ENCODE peak calls at places on chromosome 7, in ten cellular contexts. O is foreskin keratinocyte; D is neural progenitor cell; N is lung; U is spleen; V is gastrocnemius medialis; I is HepG2; T is CD8-positive, alpha-beta T cell; R is psoas muscle; B is adrenal gland. Q is an unnamed sample.

GRCh38 chr7:81173766-81174281 is 255.0 kb upstream of the SEMA3C start:
- DNase-seq in O (no peak), D (peak; percentile 22), N (peak; percentile 29), U (no peak), V (no peak), I (no peak), T (no peak), R (no peak), B (no peak), Q (no peak)

GRCh38 chr7:51033722-51034530 is 251.2 kb upstream of the GRB10 start:
- DNase-seq in O (no peak), D (no peak), N (no peak), U (no peak), V (no peak), I (no peak), T (no peak), R (no peak), B (no peak), Q (no peak)

GRCh38 chr7:124155400-124156022 is 122.6 kb upstream of the TMEM229A start:
- DNase-seq in O (no peak), D (peak; percentile 36), N (no peak), U (no peak), V (no peak), I (peak; percentile 6), T (no peak), R (no peak), B (no peak), Q (no peak)

GRCh38 chr7:49295136-49295535 is 370.8 kb downstream of the CDC14C start:
- DNase-seq in O (peak; percentile 49), D (no peak), N (no peak), U (no peak), V (no peak), I (no peak), T (no peak), R (no peak), B (no peak), Q (no peak)

GRCh38 chr7:39042706-39043105 is 65.0 kb downstream of the POU6F2 start:
- DNase-seq in O (no peak), D (peak; percentile 16), N (no peak), U (no peak), V (no peak), I (no peak), T (no peak), R (no peak), B (no peak), Q (no peak)

GRCh38 chr7:116212859-116213258 is 2.5 kb downstream of the TES start:
- DNase-seq in O (no peak), D (no peak), N (no peak), U (no peak), V (no peak), I (no peak), T (no peak), R (no peak), B (no peak), Q (no peak)

GRCh38 chr7:82057476-82057875 is 287.6 kb upstream of the HGF start:
- DNase-seq in O (no peak), D (no peak), N (no peak), U (no peak), V (no peak), I (no peak), T (no peak), R (no peak), B (no peak), Q (no peak)

GRCh38 chr7:45414226-45414625 is 159.9 kb upstream of the ADCY1 start:
- DNase-seq in O (no peak), D (no peak), N (no peak), U (no peak), V (no peak), I (no peak), T (no peak), R (no peak), B (no peak), Q (no peak)

GRCh38 chr7:112138938-112139337 is 67.3 kb downstream of the DOCK4 start:
- DNase-seq in O (no peak), D (no peak), N (no peak), U (no peak), V (no peak), I (no peak), T (no peak), R (no peak), B (no peak), Q (peak; percentile 38)

GRCh38 chr7:112135815-112136706 is 70.1 kb downstream of the DOCK4 start:
- DNase-seq in O (no peak), D (no peak), N (no peak), U (no peak), V (no peak), I (peak; percentile 21), T (no peak), R (no peak), B (no peak), Q (no peak)

GRCh38 chr7:112138453-112138852 is 67.7 kb downstream of the DOCK4 start:
- DNase-seq in O (no peak), D (no peak), N (no peak), U (no peak), V (no peak), I (no peak), T (no peak), R (no peak), B (no peak), Q (no peak)

GRCh38 chr7:112136707-112137008 is 69.5 kb downstream of the DOCK4 start:
- DNase-seq in O (no peak), D (no peak), N (no peak), U (no peak), V (no peak), I (no peak), T (no peak), R (no peak), B (no peak), Q (no peak)

GRCh38 chr7:112137141-112138101 is 68.8 kb downstream of the DOCK4 start:
- DNase-seq in O (no peak), D (no peak), N (no peak), U (no peak), V (no peak), I (no peak), T (no peak), R (no peak), B (no peak), Q (no peak)
- H3K4me1 ChIP-seq in O (no peaks in the 10 kb centered on the region), D (peaks cover 6% of the 10 kb centered on the region), N (peaks cover 26% of the 10 kb centered on the region), U (no peaks in the 10 kb centered on the region), V (peaks cover 24% of the 10 kb centered on the region), I (peaks cover 32% of the 10 kb centered on the region), T (no peaks in the 10 kb centered on the region), R (peaks cover 14% of the 10 kb centered on the region), B (no peaks in the 10 kb centered on the region), Q (peaks cover 33% of the 10 kb centered on the region)

GRCh38 chr7:151491859-151492258 is 27.8 kb downstream of the RHEB start:
- DNase-seq in O (peak; percentile 92), D (no peak), N (no peak), U (no peak), V (no peak), I (peak; percentile 51), T (no peak), R (no peak), B (no peak), Q (no peak)
- H3K4me1 ChIP-seq in O (peaks cover 3% of the 10 kb centered on the region), D (peaks cover 28% of the 10 kb centered on the region), N (peaks cover 24% of the 10 kb centered on the region), U (peaks cover 62% of the 10 kb centered on the region), V (peaks cover 48% of the 10 kb centered on the region), I (peaks cover 35% of the 10 kb centered on the region), T (peaks cover 6% of the 10 kb centered on the region), R (peaks cover 49% of the 10 kb centered on the region), B (peaks cover 12% of the 10 kb centered on the region), Q (no peaks in the 10 kb centered on the region)

GRCh38 chr7:42932861-42933591 is 850 bp downstream of the MRPL32 start:
- DNase-seq in O (no peak), D (peak; percentile 77), N (no peak), U (no peak), V (no peak), I (no peak), T (no peak), R (no peak), B (peak; percentile 65), Q (peak; percentile 15)

GRCh38 chr7:42931447-42931833 is 534 bp downstream of the PSMA2 start:
- DNase-seq in O (no peak), D (no peak), N (no peak), U (no peak), V (no peak), I (no peak), T (no peak), R (no peak), B (no peak), Q (no peak)

GRCh38 chr7:42930889-42931288 is 1.1 kb downstream of the PSMA2 start:
- DNase-seq in O (no peak), D (no peak), N (no peak), U (no peak), V (no peak), I (no peak), T (no peak), R (no peak), B (no peak), Q (no peak)

GRCh38 chr7:42929449-42929848 is 2.5 kb downstream of the PSMA2 start:
- DNase-seq in O (no peak), D (no peak), N (no peak), U (no peak), V (no peak), I (no peak), T (no peak), R (no peak), B (no peak), Q (no peak)

DNA sequence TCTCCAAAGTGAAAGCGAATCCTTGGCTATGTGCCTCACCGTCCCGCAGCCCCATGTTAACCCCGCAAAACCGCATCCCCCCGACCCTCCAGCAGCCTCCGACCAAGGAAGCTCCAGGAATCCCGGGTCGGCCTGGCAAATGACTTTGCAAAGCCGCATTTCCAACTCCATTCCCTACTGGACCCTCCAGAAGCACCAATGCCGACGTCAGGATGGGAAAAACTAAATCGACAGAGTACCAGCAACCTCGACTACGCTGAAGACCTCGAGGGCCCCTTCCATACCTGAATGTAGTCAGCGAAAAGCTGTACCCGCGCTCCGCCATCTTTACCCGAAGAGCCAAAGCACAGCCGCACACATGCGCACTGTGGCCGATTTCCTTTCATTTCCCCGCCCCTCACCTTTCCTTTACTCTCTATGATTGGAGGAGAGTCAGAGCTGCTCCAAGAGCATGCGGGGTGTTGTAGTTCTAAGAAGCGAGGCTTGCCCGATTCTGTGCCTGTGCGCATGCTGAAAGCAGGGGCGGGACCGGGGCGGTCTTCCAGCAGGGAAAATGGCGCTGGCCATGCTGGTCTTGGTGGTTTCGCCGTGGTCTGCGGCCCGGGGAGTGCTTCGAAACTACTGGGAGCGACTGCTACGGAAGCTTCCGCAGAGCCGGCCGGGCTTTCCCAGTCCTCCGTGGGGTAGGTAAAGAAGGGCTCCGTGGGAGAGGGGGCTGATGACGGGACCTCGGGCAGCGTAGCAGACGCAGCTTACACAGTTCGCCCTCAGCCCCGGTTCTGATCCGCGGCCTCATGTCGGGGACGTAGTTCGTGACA is at the start of the genes MRPL32 and PSMA2:
- DNase-seq in O (peak; percentile 93), D (peak; percentile 98), N (peak; percentile 97), U (peak; percentile 98), V (peak; percentile 96), I (peak; percentile 97), T (peak; percentile 90), R (peak; percentile 93), B (peak; percentile 99), Q (peak; percentile 95)
- H3K4me1 ChIP-seq in O (peaks cover 28% of the 10 kb centered on the region), D (peaks cover 15% of the 10 kb centered on the region), N (peaks cover 21% of the 10 kb centered on the region), U (peaks cover 77% of the 10 kb centered on the region), V (peaks cover 36% of the 10 kb centered on the region), I (peaks cover 55% of the 10 kb centered on the region), T (peaks cover 45% of the 10 kb centered on the region), R (peaks cover 31% of the 10 kb centered on the region), B (peaks cover 20% of the 10 kb centered on the region), Q (no peaks in the 10 kb centered on the region)

DNA sequence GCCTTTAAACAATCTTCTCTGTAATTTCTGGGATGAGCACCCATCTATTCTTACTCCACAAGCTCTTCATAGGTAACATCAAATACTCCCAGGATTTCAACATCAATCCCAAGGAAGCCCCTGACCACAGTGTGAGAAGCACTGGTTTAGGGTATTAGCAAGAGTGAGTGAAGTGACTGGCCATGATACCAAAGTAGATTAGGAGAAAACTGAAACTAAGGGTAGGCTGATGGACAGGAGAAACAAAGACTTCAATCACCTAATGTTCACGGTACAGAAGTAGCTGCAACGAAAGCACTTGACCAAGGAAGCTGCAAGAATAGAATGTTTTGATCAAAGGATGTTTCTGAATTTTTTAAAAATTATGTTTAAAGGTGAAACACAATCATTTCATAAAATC is 49.8 kb downstream of the LMBR1 start:
- DNase-seq in O (no peak), D (no peak), N (no peak), U (no peak), V (no peak), I (no peak), T (no peak), R (no peak), B (no peak), Q (no peak)
- H3K4me1 ChIP-seq in O (no peaks in the 10 kb centered on the region), D (peaks cover 7% of the 10 kb centered on the region), N (peaks cover 19% of the 10 kb centered on the region), U (no peaks in the 10 kb centered on the region), V (peaks cover 10% of the 10 kb centered on the region), I (peaks cover 13% of the 10 kb centered on the region), T (peaks cover 5% of the 10 kb centered on the region), R (peaks cover 7% of the 10 kb centered on the region), B (peaks cover 18% of the 10 kb centered on the region), Q (peaks cover 6% of the 10 kb centered on the region)

Q was measured in BE2C.